ENCODE peak calls at places on chromosomes 3 and 15, in six cellular contexts. C is CD8-positive, alpha-beta memory T cell; A is iris pigment epithelial cell; M is amygdala; L is fibroblast of pulmonary artery; P is fibroblast of villous mesenchyme. B is an unnamed sample.

GRCh38 chr3:43455233-43455632 is 166.6 kb downstream of the ANO10 start:
- DNase-seq in C (no peak), A (peak; percentile 67), M (no peak), L (peak; percentile 41), P (peak; percentile 11), B (no peak)

GRCh38 chr3:45597166-45597565 is 2.6 kb downstream of the LIMD1 start:
- DNase-seq in C (no peak), A (peak; percentile 54), M (no peak), L (peak; percentile 25), P (peak; percentile 51), B (no peak)

GRCh38 chr15:38941399-38941953 is 376.9 kb upstream of the RASGRP1 start:
- DNase-seq in C (no peak), A (peak; percentile 73), M (no peak), L (no peak), P (peak; percentile 78), B (no peak)

GRCh38 chr3:24963762-24964625 is 464.1 kb upstream of the RARB start:
- DNase-seq in C (no peak), A (peak; percentile 68), M (no peak), L (peak; percentile 48), P (peak; percentile 32), B (no peak)

GRCh38 chr3:139320551-139321309 is 23.1 kb upstream of the MRPS22 start:
- DNase-seq in C (no peak), A (no peak), M (no peak), L (no peak), P (no peak), B (no peak)

GRCh38 chr3:99859855-99860254 is 42.2 kb downstream of the CMSS1 start:
- DNase-seq in C (no peak), A (peak; percentile 96), M (no peak), L (peak; percentile 94), P (peak; percentile 97), B (no peak)

GRCh38 chr3:114884213-114884923 is 262.7 kb downstream of the ZBTB20 start:
- DNase-seq in C (no peak), A (no peak), M (no peak), L (no peak), P (no peak), B (no peak)

GRCh38 chr15:93127286-93127685 is 38.3 kb upstream of the RGMA start:
- DNase-seq in C (no peak), A (no peak), M (no peak), L (no peak), P (no peak), B (no peak)

GRCh38 chr15:43702174-43702573 is 8.5 kb downstream of the CKMT1A start:
- DNase-seq in C (no peak), A (peak; percentile 32), M (no peak), L (no peak), P (no peak), B (no peak)

GRCh38 chr15:35309886-35310285 is 224.8 kb upstream of the NANOGP8 start:
- DNase-seq in C (no peak), A (peak; percentile 49), M (no peak), L (no peak), P (no peak), B (no peak)

GRCh38 chr15:39283531-39283930 is 297.3 kb upstream of the THBS1 start:
- DNase-seq in C (no peak), A (peak; percentile 49), M (no peak), L (peak; percentile 48), P (peak; percentile 72), B (no peak)